ENCODE peak calls at places on chromosomes 1 and 21, in eight cellular contexts. A is K562, S is fibroblast of pulmonary artery, I is uterus, M is body of pancreas, P is fibroblast of lung, Y is IMR-90, Q is ascending aorta. G is an unnamed sample.

GRCh38 chr1:193264313-193265065 is 78.1 kb upstream of the B3GALT2 start:
- DNase-seq in A (no peak), S (peak), I (no peak), M (no peak), P (no peak), Y (peak), Q (no peak), G (no peak)

GRCh38 chr1:207828485-207829158 is 76.8 kb downstream of the CD46 start:
- DNase-seq in A (peak), S (peak), I (peak), M (peak), P (peak), Y (peak), Q (no peak), G (peak)

GRCh38 chr1:186845581-186846210 is 16.9 kb downstream of the PLA2G4A start:
- DNase-seq in A (no peak), S (no peak), I (no peak), M (no peak), P (no peak), Y (no peak), Q (no peak), G (no peak)

GRCh38 chr1:201497935-201498509 is 8.9 kb downstream of the CSRP1 start:
- DNase-seq in A (no peak), S (no peak), I (no peak), M (no peak), P (no peak), Y (no peak), Q (no peak), G (no peak)

GRCh38 chr1:41866285-41866684 is 52.4 kb downstream of the HIVEP3 start:
- DNase-seq in A (no peak), S (no peak), I (no peak), M (no peak), P (no peak), Y (no peak), Q (no peak), G (no peak)

GRCh38 chr21:32364387-32364786 is 28.4 kb downstream of the URB1 start:
- DNase-seq in A (no peak), S (no peak), I (peak), M (no peak), P (peak), Y (no peak), Q (no peak), G (no peak)

GRCh38 chr1:90114521-90115141 is 119.7 kb downstream of the ZNF326 start:
- DNase-seq in A (peak), S (peak), I (no peak), M (no peak), P (peak), Y (peak), Q (no peak), G (no peak)

GRCh38 chr1:91007092-91007491 is 14.7 kb downstream of the ZNF644 start:
- DNase-seq in A (no peak), S (no peak), I (no peak), M (no peak), P (no peak), Y (no peak), Q (no peak), G (no peak)

GRCh38 chr1:205204552-205204951 is 7.0 kb downstream of the DSTYK start:
- DNase-seq in A (no peak), S (no peak), I (no peak), M (no peak), P (no peak), Y (peak), Q (no peak), G (no peak)

GRCh38 chr1:113058861-113059441 is 14.0 kb upstream of the LRIG2 start:
- DNase-seq in A (peak), S (no peak), I (no peak), M (no peak), P (no peak), Y (no peak), Q (no peak), G (no peak)

GRCh38 chr1:38244218-38244617 is 197.6 kb upstream of the POU3F1 start:
- DNase-seq in A (no peak), S (no peak), I (no peak), M (no peak), P (no peak), Y (no peak), Q (no peak), G (no peak)

GRCh38 chr1:16011936-16012589 is 5.8 kb downstream of the HSPB7 start:
- DNase-seq in A (no peak), S (no peak), I (no peak), M (no peak), P (no peak), Y (no peak), Q (no peak), G (no peak)

GRCh38 chr1:16010837-16011236 is 6.8 kb downstream of the SRARP start:
- DNase-seq in A (no peak), S (no peak), I (no peak), M (no peak), P (no peak), Y (no peak), Q (no peak), G (no peak)

GRCh38 chr1:16013908-16014258 is 4.0 kb downstream of the HSPB7 start:
- DNase-seq in A (no peak), S (no peak), I (no peak), M (no peak), P (no peak), Y (no peak), Q (no peak), G (no peak)

GRCh38 chr1:16013220-16013907 is 4.5 kb downstream of the HSPB7 start:
- DNase-seq in A (peak), S (peak), I (peak), M (peak), P (peak), Y (peak), Q (peak), G (no peak)

GRCh38 chr1:16012590-16013219 is 5.1 kb downstream of the HSPB7 start:
- DNase-seq in A (peak), S (peak), I (peak), M (peak), P (peak), Y (peak), Q (peak), G (no peak)
- TF ChIP-seq CTCF in A (peak), S (no peak), I (no peak), M (no peak), P (no peak), Y (no peak), Q (no peak), G (no peak)

GRCh38 chr1:111737216-111738132 is 1.7 kb downstream of the INKA2 start:
- DNase-seq in A (no peak), S (peak), I (peak), M (no peak), P (no peak), Y (no peak), Q (no peak), G (no peak)

GRCh38 chr1:111739222-111739983 is at the start of gene INKA2:
- DNase-seq in A (peak), S (peak), I (peak), M (peak), P (peak), Y (peak), Q (peak), G (peak)

GRCh38 chr1:111738133-111738435 is 1.1 kb downstream of the INKA2 start:
- DNase-seq in A (no peak), S (no peak), I (no peak), M (no peak), P (no peak), Y (no peak), Q (no peak), G (no peak)

GRCh38 chr1:111738436-111739221 is 566 bp downstream of the INKA2 start:
- DNase-seq in A (no peak), S (peak), I (peak), M (peak), P (peak), Y (peak), Q (no peak), G (no peak)

GRCh38 chr1:111739984-111740765 is 980 bp upstream of the INKA2 start:
- DNase-seq in A (no peak), S (peak), I (peak), M (peak), P (peak), Y (peak), Q (no peak), G (peak)
- TF ChIP-seq CTCF in A (no peak), S (no peak), I (no peak), M (no peak), P (no peak), Y (no peak), Q (peak), G (no peak)

GRCh38 chr1:64967381-64967780 is 1.0 kb upstream of the JAK1 start:
- DNase-seq in A (no peak), S (no peak), I (no peak), M (peak), P (no peak), Y (no peak), Q (no peak), G (no peak)

GRCh38 chr1:64966158-64966963 is at the start of gene JAK1:
- DNase-seq in A (peak), S (peak), I (peak), M (peak), P (peak), Y (peak), Q (no peak), G (peak)

GRCh38 chr1:64965239-64966157 is 851 bp downstream of the JAK1 start:
- DNase-seq in A (peak), S (peak), I (peak), M (peak), P (peak), Y (peak), Q (peak), G (peak)

GRCh38 chr1:64973061-64973647 is 6.8 kb upstream of the JAK1 start:
- DNase-seq in A (no peak), S (no peak), I (no peak), M (no peak), P (no peak), Y (no peak), Q (no peak), G (no peak)

DNA sequence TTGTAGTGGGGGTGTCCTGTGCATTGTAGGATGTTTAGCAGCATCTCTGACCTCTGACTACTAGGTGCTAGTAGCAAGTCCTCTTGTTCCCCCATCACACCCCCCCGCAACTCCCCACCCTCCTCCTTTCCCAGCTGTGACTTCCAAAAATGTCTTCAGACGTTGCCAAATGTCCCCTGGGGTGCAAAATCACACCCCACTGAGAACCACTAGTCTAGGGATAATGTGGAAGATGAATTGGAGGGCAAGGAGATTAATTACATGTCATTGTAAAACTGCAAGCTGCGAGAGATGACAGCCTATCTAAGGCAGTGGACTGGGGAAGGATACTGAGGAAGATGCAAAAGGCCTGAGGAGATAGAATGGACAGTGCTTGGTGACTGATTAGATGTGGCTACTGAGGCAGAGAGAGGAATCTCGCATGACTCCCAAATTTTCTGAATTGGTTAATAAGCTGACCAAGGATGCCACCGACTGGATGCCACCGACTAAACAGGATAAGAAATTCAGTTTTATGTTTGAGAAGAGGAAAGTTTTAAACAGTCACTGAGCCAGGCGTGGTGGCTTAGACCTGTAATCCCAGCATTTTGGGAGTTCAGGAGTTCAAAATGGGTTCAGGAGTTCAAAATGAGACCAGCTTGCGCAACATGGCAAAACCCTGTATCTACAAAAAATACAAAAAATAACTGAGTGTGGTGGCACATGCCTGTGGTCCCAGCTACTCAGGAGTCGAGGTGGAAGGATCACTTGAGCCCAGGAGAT is 3.1 kb upstream of the JAK1 start:
- DNase-seq in A (peak), S (peak), I (no peak), M (no peak), P (peak), Y (peak), Q (no peak), G (no peak)
- TF ChIP-seq CTCF in A (no peak), S (no peak), I (no peak), M (no peak), P (peak), Y (peak), Q (no peak), G (no peak)

GRCh38 chr1:155078496-155079209 is at the start of gene EFNA3:
- DNase-seq in A (peak), S (peak), I (peak), M (peak), P (no peak), Y (peak), Q (no peak), G (peak)

GRCh38 chr1:155076371-155076770 is 2.3 kb upstream of the EFNA3 start:
- DNase-seq in A (no peak), S (no peak), I (no peak), M (no peak), P (no peak), Y (no peak), Q (no peak), G (no peak)

GRCh38 chr1:155079210-155079486 is 511 bp downstream of the EFNA3 start:
- DNase-seq in A (no peak), S (no peak), I (no peak), M (no peak), P (no peak), Y (no peak), Q (no peak), G (no peak)

GRCh38 chr1:155077758-155078495 is 710 bp upstream of the EFNA3 start:
- DNase-seq in A (no peak), S (no peak), I (no peak), M (no peak), P (no peak), Y (no peak), Q (no peak), G (no peak)

GRCh38 chr1:155077346-155077745 is 1.3 kb upstream of the EFNA3 start:
- DNase-seq in A (peak), S (no peak), I (no peak), M (no peak), P (no peak), Y (no peak), Q (no peak), G (no peak)
- TF ChIP-seq CTCF in A (no peak), S (no peak), I (no peak), M (no peak), P (no peak), Y (no peak), Q (no peak), G (no peak)

GRCh38 chr1:24386241-24386640 is 27.3 kb downstream of the STPG1 start:
- DNase-seq in A (no peak), S (no peak), I (no peak), M (no peak), P (no peak), Y (no peak), Q (no peak), G (no peak)

GRCh38 chr1:24386931-24387330 is 26.7 kb downstream of the STPG1 start:
- DNase-seq in A (no peak), S (no peak), I (no peak), M (no peak), P (no peak), Y (no peak), Q (no peak), G (no peak)

GRCh38 chr1:24384251-24385090 is 29.1 kb downstream of the STPG1 start:
- DNase-seq in A (no peak), S (peak), I (no peak), M (no peak), P (peak), Y (peak), Q (no peak), G (no peak)

GRCh38 chr1:24383381-24383940 is 30.1 kb downstream of the STPG1 start:
- DNase-seq in A (no peak), S (no peak), I (no peak), M (no peak), P (no peak), Y (no peak), Q (no peak), G (no peak)

GRCh38 chr1:24385160-24385939 is 28.2 kb downstream of the STPG1 start:
- DNase-seq in A (peak), S (peak), I (no peak), M (no peak), P (no peak), Y (peak), Q (no peak), G (no peak)
- TF ChIP-seq CTCF in A (peak), S (peak), I (no peak), M (no peak), P (peak), Y (peak), Q (no peak), G (no peak)

DNA sequence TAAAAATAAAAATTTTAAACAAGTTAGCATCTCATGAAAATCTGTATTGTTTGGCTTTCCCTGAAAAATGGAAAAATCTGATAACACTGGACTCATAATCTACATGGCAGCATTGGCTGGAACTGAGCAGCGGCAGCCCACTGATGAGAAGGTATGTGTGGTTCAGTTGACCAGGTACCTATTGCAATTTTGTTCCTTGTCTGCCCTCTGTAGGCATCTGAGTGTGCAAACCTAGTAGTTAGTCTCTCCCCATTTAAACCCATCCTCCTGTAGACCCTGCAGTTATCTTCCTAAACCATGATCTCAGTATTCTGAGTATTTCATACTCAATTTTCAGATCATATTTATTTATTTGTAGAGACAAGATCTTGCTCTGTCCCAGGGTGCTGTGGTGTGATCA is 59.4 kb upstream of the SERBP1 start:
- DNase-seq in A (peak), S (peak), I (no peak), M (no peak), P (peak), Y (peak), Q (no peak), G (no peak)
- TF ChIP-seq CTCF in A (peak), S (peak), I (peak), M (no peak), P (peak), Y (peak), Q (peak), G (peak)

DNA sequence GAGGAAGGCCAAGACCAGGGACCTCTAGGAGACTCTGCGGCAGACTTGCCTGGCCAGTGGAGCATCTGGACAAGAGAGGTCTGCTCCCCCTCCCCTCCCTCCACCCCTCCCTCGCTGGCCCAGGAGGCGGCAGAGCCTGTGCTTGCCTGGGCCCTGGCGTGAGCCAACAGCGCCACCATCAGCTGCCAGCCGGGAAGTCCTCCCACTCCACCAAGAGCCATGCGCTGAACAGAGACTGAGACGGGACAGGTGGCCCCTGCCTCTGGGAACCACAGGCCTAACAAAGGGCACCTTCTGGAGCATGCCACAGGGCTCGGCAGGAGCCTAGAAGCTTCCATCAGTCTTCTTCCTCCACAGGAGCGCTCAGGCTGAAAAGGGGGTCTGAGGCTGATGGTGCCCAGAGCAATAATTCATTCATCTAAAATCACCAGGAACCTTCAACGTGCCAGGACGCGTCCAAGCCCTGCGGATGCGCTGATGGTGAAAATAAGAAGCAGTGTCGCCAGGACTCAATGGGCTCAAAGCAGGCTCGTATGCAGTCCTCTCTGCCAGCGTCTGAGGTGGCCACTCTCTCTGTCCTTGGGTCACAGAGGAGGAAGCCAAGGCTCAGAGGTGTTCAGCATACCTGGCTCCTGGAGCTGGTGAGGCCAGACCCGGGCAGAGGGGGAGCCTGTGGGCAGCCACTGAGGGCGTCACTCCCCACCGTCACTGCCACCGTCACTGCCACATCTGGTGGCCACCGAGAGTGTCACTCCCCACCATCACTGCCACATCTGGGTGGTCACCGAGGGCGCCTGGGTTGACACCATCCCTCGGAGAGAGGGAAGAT is 161.2 kb downstream of the NPHP4 start:
- DNase-seq in A (peak), S (no peak), I (no peak), M (peak), P (no peak), Y (no peak), Q (no peak), G (no peak)
- TF ChIP-seq CTCF in A (peak), S (no peak), I (no peak), M (no peak), P (no peak), Y (no peak), Q (no peak), G (peak)